ENCODE peak calls at places on chromosomes 7 and 10, in six cellular contexts. F is neuronal stem cell, I is A549, A is neural progenitor cell, Z is ovary, M is breast epithelium. Y is an unnamed sample.

GRCh38 chr10:81280497-81281479 is 594.2 kb upstream of the NRG3 start:
- DNase-seq in F (no peak), A (no peak), M (no peak), Z (no peak), I (no peak), Y (no peak)

GRCh38 chr7:128890306-128891109 is 20.0 kb downstream of the KCP start:
- DNase-seq in A (peak; percentile 75), I (peak; percentile 47), Z (peak; percentile 15), F (no peak), M (no peak), Y (peak; percentile 75)

GRCh38 chr10:104368406-104368805 is 14.8 kb downstream of the CFAP58 start:
- DNase-seq in Z (no peak), I (no peak), F (no peak), A (peak; percentile 46), M (no peak), Y (no peak)

GRCh38 chr7:116249969-116250553 is 39.7 kb downstream of the TES start:
- DNase-seq in I (peak; percentile 45), Z (no peak), A (peak; percentile 46), M (no peak), F (no peak), Y (no peak)

GRCh38 chr10:102731222-102731800 is 12.4 kb upstream of the WBP1L start:
- DNase-seq in M (no peak), A (no peak), Z (no peak), I (no peak), F (no peak), Y (no peak)

GRCh38 chr10:31940839-31941653 is 12.4 kb upstream of the ARHGAP12 start:
- DNase-seq in I (peak; percentile 70), Z (no peak), M (no peak), A (no peak), F (no peak), Y (no peak)

GRCh38 chr10:14601872-14602725 is 172.6 kb downstream of the FAM107B start:
- DNase-seq in I (peak; percentile 61), Z (no peak), M (no peak), A (no peak), F (no peak), Y (no peak)

GRCh38 chr7:151518105-151518780 is 1.5 kb downstream of the RHEB start:
- DNase-seq in Z (peak; percentile 59), M (peak; percentile 55), F (no peak), I (no peak), A (peak; percentile 37), Y (peak; percentile 72)

GRCh38 chr10:43409385-43410109 is 561 bp upstream of the HNRNPF start:
- DNase-seq in I (no peak), A (no peak), F (no peak), Z (no peak), M (no peak), Y (peak; percentile 84)

GRCh38 chr10:114518401-114519305 is 114.4 kb upstream of the AFAP1L2 start:
- DNase-seq in I (peak; percentile 65), A (no peak), Z (no peak), M (no peak), F (no peak), Y (no peak)

GRCh38 chr7:18320971-18321567 is 174.5 kb upstream of the HDAC9 start:
- DNase-seq in I (peak; percentile 17), F (peak; percentile 14), Z (no peak), A (peak; percentile 50), M (no peak), Y (no peak)

GRCh38 chr7:52838981-52839411 is 196.4 kb upstream of the POM121L12 start:
- DNase-seq in A (no peak), Z (no peak), I (no peak), F (no peak), M (no peak), Y (no peak)

GRCh38 chr7:142104550-142105527 is 6.7 kb upstream of the MGAM2 start:
- DNase-seq in I (peak; percentile 50), M (no peak), Z (no peak), A (no peak), F (no peak), Y (no peak)

GRCh38 chr7:26499316-26499897 is 207.7 kb downstream of the SNX10 start:
- DNase-seq in F (no peak), I (no peak), M (no peak), Z (no peak), A (no peak), Y (no peak)

GRCh38 chr10:96716396-96716795 is 3.9 kb downstream of the PIK3AP1 start:
- DNase-seq in I (no peak), Z (no peak), A (no peak), M (no peak), F (no peak), Y (no peak)

GRCh38 chr7:100171087-100171681 is 2.8 kb upstream of the GAL3ST4 start:
- DNase-seq in M (no peak), F (peak; percentile 38), I (no peak), Z (no peak), A (peak; percentile 84), Y (peak; percentile 67)

GRCh38 chr10:94088926-94089381 is 95.2 kb downstream of the PLCE1 start:
- DNase-seq in F (no peak), M (no peak), I (no peak), Z (no peak), A (peak; percentile 42), Y (no peak)

GRCh38 chr10:33492914-33493313 is 158.4 kb upstream of the NRP1 start:
- DNase-seq in I (no peak), A (no peak), Z (no peak), M (no peak), F (no peak), Y (no peak)

GRCh38 chr10:110710621-110711020 is 66.5 kb downstream of the RBM20 start:
- DNase-seq in F (no peak), I (no peak), M (no peak), Z (no peak), A (no peak), Y (no peak)

GRCh38 chr10:49253340-49253739 is 45.6 kb upstream of the C10orf71 start:
- DNase-seq in I (no peak), A (no peak), M (no peak), Z (no peak), F (no peak), Y (no peak)

GRCh38 chr7:134792968-134793367 is 13.5 kb downstream of the CALD1 start:
- DNase-seq in F (no peak), A (no peak), M (no peak), Z (no peak), I (no peak), Y (no peak)

GRCh38 chr10:11819027-11819426 is 4.1 kb upstream of the PROSER2 start:
- DNase-seq in Z (no peak), M (no peak), A (no peak), F (no peak), I (no peak), Y (no peak)

GRCh38 chr7:145698526-145699262 is 417.9 kb upstream of the CNTNAP2 start:
- DNase-seq in Z (no peak), I (no peak), A (no peak), F (no peak), M (no peak), Y (no peak)

GRCh38 chr10:132302911-132303310 is 4.8 kb downstream of the STK32C start:
- DNase-seq in I (no peak), F (no peak), A (no peak), M (peak; percentile 24), Z (no peak), Y (peak; percentile 48)

GRCh38 chr10:30435068-30435422 is 1.1 kb downstream of the MAP3K8 start:
- DNase-seq in A (peak; percentile 37), Z (peak; percentile 51), I (no peak), M (peak; percentile 61), F (no peak), Y (peak; percentile 68)

GRCh38 chr10:30436688-30437038 is 2.7 kb downstream of the MAP3K8 start:
- DNase-seq in F (no peak), I (no peak), M (no peak), A (no peak), Z (no peak), Y (no peak)

GRCh38 chr10:30438016-30438850 is 4.2 kb downstream of the MAP3K8 start:
- DNase-seq in M (no peak), Z (no peak), I (no peak), A (no peak), F (no peak), Y (no peak)

GRCh38 chr10:30436200-30436599 is 2.2 kb downstream of the MAP3K8 start:
- DNase-seq in I (no peak), M (no peak), A (peak; percentile 74), Z (no peak), F (peak; percentile 35), Y (no peak)

GRCh38 chr10:30437039-30437781 is 3.2 kb downstream of the MAP3K8 start:
- DNase-seq in M (no peak), A (no peak), Z (no peak), I (no peak), F (no peak), Y (no peak)
- H3K4me3 ChIP-seq in M (peak overlapping the region; percentile 90), A (no peak overlapping the region), Z (peak overlapping the region; percentile 94), I (peak overlapping the region; percentile 94), F (no peak overlapping the region), Y (peak overlapping the region; percentile 89)

DNA sequence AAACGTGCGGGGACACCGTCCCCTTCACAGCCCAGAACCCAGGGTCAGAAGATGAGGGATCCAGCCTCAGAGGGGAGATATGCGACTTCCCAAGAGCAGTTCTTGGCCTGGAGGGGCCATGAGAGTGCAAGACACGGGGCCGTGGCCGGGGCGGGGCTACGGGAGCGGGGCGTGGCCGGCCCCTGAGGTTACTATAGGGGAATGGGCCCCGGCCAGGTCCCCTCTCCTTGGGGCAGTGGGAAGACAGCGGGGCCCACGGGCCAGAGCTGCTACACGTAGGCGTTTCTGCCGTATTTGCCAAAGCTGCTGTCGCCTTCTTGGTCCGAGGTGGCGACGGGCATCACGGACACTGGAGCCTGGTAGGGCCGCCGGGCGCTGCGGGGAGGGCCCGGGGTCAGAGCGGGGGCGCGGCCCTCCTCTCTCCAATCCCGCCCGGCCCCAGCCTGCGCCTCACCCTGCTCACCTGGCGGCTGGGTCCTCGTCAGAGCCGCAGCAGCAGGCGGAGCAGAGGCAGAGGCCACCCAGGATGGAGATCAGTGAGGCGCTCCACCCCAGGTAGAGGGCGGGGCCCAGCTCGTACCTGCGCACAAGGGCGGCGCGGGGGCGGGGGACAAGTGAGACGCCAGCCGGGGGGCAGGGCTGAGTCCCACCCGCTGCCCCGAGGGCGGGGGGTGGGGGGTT is 5.3 kb downstream of the CLDN15 start:
- DNase-seq in I (no peak), F (no peak), Z (no peak), M (no peak), A (peak; percentile 57), Y (peak; percentile 84)
- H3K27ac ChIP-seq in I (no peak overlapping the region), F (no peak overlapping the region), Z (no peak overlapping the region), M (peak overlapping the region; percentile 75), A (no peak overlapping the region), Y (peak overlapping the region; percentile 37)

GRCh38 chr7:44847509-44847919 is 373 bp downstream of the H2AZ2 start:
- DNase-seq in Z (peak; percentile 90), M (peak; percentile 85), A (peak; percentile 94), F (no peak), I (peak; percentile 94), Y (peak; percentile 95)

GRCh38 chr7:44852590-44852989 is 4.7 kb upstream of the H2AZ2 start:
- DNase-seq in F (no peak), Z (no peak), I (no peak), M (no peak), A (no peak), Y (no peak)

GRCh38 chr7:44847920-44848634 is at the start of gene H2AZ2:
- DNase-seq in Z (peak; percentile 100), F (peak; percentile 100), I (peak; percentile 98), M (peak; percentile 100), A (peak; percentile 100), Y (peak; percentile 100)

GRCh38 chr7:44846816-44847508 is 925 bp downstream of the H2AZ2 start:
- DNase-seq in F (no peak), I (no peak), A (no peak), Z (no peak), M (no peak), Y (no peak)

GRCh38 chr7:44849277-44850210 is 1.7 kb upstream of the H2AZ2 start:
- DNase-seq in I (no peak), M (no peak), F (no peak), Z (no peak), A (no peak), Y (no peak)
- H3K4me3 ChIP-seq in I (peak overlapping the region; percentile 65), M (peak overlapping the region; percentile 93), F (peak overlapping the region; percentile 88), Z (no peak overlapping the region), A (peak overlapping the region; percentile 61), Y (peak overlapping the region; percentile 69)

GRCh38 chr10:69332278-69333010 is 54.1 kb downstream of the HK1 start:
- DNase-seq in Z (no peak), I (no peak), M (no peak), A (no peak), F (no peak), Y (no peak)
- H3K27ac ChIP-seq in Z (no peak overlapping the region), I (no peak overlapping the region), M (peak overlapping the region; percentile 93), A (no peak overlapping the region), F (no peak overlapping the region), Y (peak overlapping the region; percentile 68)